ENCODE peak calls at places on chromosomes 3 and 15, in five cellular contexts. B is endothelial cell of umbilical vein, U is GM12878, C is HepG2, E is K562. L is an unnamed sample.

GRCh38 chr15:95292790-95293450 is 1037.6 kb upstream of the NR2F2 start:
- DNase-seq in E (no peak), U (no peak), C (no peak), B (no peak), L (no peak)

GRCh38 chr3:129289201-129289921 is 10.7 kb downstream of the HMCES start:
- DNase-seq in E (no peak), B (no peak), C (no peak), U (no peak), L (no peak)

GRCh38 chr3:58090351-58090750 is 82.1 kb downstream of the FLNB start:
- DNase-seq in E (no peak), U (no peak), C (no peak), B (no peak), L (no peak)

GRCh38 chr3:127112796-127113570 is 79.9 kb upstream of the PRR23E start:
- DNase-seq in E (no peak), C (peak; percentile 89), B (no peak), U (no peak), L (no peak)

GRCh38 chr3:129005526-129006303 is 4.6 kb downstream of the EFCC1 start:
- DNase-seq in C (peak; percentile 34), B (peak; percentile 68), E (no peak), U (no peak), L (no peak)

GRCh38 chr3:37243811-37244748 is 69.7 kb upstream of the LRRFIP2 start:
- DNase-seq in E (peak; percentile 54), C (peak; percentile 54), B (peak; percentile 76), U (no peak), L (peak; percentile 75)

GRCh38 chr3:35679409-35680080 is 40.2 kb downstream of the ARPP21 start:
- DNase-seq in E (no peak), U (no peak), B (no peak), C (no peak), L (no peak)

GRCh38 chr3:164155386-164155785 is 922.9 kb downstream of the SI start:
- DNase-seq in C (no peak), U (no peak), E (no peak), B (no peak), L (no peak)

GRCh38 chr3:32859604-32860237 is 41.9 kb downstream of the TRIM71 start:
- DNase-seq in E (no peak), U (no peak), B (no peak), C (no peak), L (no peak)

GRCh38 chr3:33699275-33699674 is 18.8 kb downstream of the CLASP2 start:
- DNase-seq in E (no peak), C (no peak), U (no peak), B (no peak), L (no peak)

GRCh38 chr15:68432665-68433064 is 702 bp upstream of the ITGA11 start:
- DNase-seq in B (no peak), E (no peak), U (no peak), C (no peak), L (no peak)

GRCh38 chr3:69033470-69033869 is 18.7 kb downstream of the TMF1 start:
- DNase-seq in B (peak; percentile 94), E (no peak), U (no peak), C (no peak), L (no peak)

GRCh38 chr3:126476166-126476975 is 680 bp upstream of the ZXDC start:
- DNase-seq in E (no peak), U (no peak), C (no peak), B (peak; percentile 62), L (peak; percentile 72)

GRCh38 chr15:40906947-40907802 is 12.9 kb downstream of the VPS18 start:
- DNase-seq in U (no peak), B (peak; percentile 89), E (no peak), C (no peak), L (no peak)

GRCh38 chr3:170639003-170639402 is 53.1 kb upstream of the SLC7A14 start:
- DNase-seq in C (no peak), U (no peak), B (no peak), E (no peak), L (no peak)

GRCh38 chr3:129277829-129278271 is 820 bp upstream of the HMCES start:
- DNase-seq in C (no peak), E (no peak), U (no peak), B (peak; percentile 12), L (peak; percentile 8)

GRCh38 chr15:72169236-72169920 is 28.2 kb downstream of the GRAMD2A start:
- DNase-seq in C (no peak), E (peak; percentile 2), U (no peak), B (no peak), L (no peak)

GRCh38 chr15:60316961-60317360 is 80.8 kb downstream of the ANXA2 start:
- DNase-seq in U (no peak), B (no peak), E (no peak), C (no peak), L (no peak)

GRCh38 chr3:60046212-60046611 is 996.4 kb upstream of the CFAP20DC start:
- DNase-seq in B (no peak), C (no peak), E (no peak), U (no peak), L (no peak)

GRCh38 chr3:38125305-38126120 is 11.4 kb downstream of the ACAA1 start:
- DNase-seq in B (no peak), U (no peak), E (no peak), C (no peak), L (no peak)

GRCh38 chr3:149221783-149222517 is at the start of gene CP:
- DNase-seq in B (no peak), U (no peak), E (no peak), C (peak; percentile 94), L (no peak)

GRCh38 chr3:149223461-149223820 is 1.8 kb upstream of the CP start:
- DNase-seq in U (no peak), B (no peak), C (no peak), E (no peak), L (no peak)

GRCh38 chr3:149227591-149228268 is 6.1 kb upstream of the CP start:
- DNase-seq in B (no peak), C (no peak), U (no peak), E (no peak), L (no peak)

DNA sequence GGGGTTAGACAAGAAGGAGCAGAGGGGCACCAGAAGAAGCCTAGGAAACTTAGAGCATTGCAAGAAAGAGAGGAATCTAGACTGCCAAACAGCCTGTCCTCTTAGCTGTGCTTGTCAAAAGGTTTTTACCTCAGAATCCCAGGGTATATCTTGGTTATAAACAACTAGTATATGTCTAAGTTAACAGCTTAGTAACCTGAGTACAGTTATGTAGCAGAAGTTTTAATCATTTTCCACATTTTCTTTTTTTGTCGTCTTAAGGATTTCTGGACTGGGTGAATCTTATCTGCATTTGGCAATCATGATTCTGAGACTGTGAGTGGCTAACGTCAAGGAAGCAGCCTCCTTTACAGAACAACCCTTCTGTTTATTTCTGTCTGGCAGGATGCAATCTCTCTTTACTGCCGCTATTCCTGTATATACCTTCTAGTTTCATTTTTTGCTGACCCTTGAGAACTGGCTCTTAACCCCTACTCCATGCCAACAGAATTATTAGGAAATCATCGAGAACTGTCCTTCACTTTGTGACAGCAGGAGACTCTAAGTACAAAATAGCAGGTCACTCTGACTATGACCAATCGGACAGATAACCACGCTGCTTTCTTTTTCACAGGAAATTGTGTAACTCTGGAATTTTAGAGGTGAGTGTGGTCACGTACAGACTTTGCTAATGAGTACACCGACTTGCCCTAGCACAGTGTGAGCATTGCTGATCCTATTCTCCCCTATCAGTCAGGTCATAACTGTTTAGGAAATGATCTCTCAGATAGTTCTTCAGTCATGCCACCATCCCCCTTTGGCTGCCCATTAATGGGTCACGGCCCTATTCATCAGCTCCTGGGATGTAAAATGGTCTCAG is 3.3 kb upstream of the CP start:
- DNase-seq in E (no peak), C (peak; percentile 98), B (peak; percentile 89), U (peak; percentile 92), L (peak; percentile 86)
- TF ChIP-seq MYC in E (no peak), C (peak; percentile 41), B (no peak), U (no peak), L (peak; percentile 65)

GRCh38 chr3:123449092-123449985 is 449 bp upstream of the ADCY5 start:
- DNase-seq in B (peak; percentile 4), E (peak; percentile 18), C (no peak), U (no peak), L (peak; percentile 36)
- H3K27ac ChIP-seq in B (no peak overlapping the region), E (no peak overlapping the region), C (no peak overlapping the region), U (no peak overlapping the region), L (peak overlapping the region; percentile 84)

GRCh38 chr15:49320337-49320736 is 102.7 kb upstream of the FGF7 start:
- DNase-seq in C (no peak), E (no peak), B (no peak), U (no peak), L (no peak)
- H3K4me1 ChIP-seq in C (no peaks in the 10 kb centered on the region), E (no peaks in the 10 kb centered on the region), B (no peaks in the 10 kb centered on the region), U (no peaks in the 10 kb centered on the region), L (no peaks in the 10 kb centered on the region)

GRCh38 chr3:46946856-46947544 is 29.5 kb downstream of the CCDC12 start:
- DNase-seq in E (peak; percentile 72), B (peak; percentile 70), U (no peak), C (peak; percentile 45), L (peak; percentile 34)
- TF ChIP-seq MYC in E (no peak), B (no peak), U (no peak), C (no peak), L (no peak)

GRCh38 chr3:100082108-100082642 is 32.1 kb downstream of the FILIP1L start:
- DNase-seq in C (no peak), U (no peak), B (no peak), E (peak; percentile 26), L (no peak)
- H3K27ac ChIP-seq in C (no peak overlapping the region), U (no peak overlapping the region), B (no peak overlapping the region), E (peak overlapping the region; percentile 65), L (no peak overlapping the region)

DNA sequence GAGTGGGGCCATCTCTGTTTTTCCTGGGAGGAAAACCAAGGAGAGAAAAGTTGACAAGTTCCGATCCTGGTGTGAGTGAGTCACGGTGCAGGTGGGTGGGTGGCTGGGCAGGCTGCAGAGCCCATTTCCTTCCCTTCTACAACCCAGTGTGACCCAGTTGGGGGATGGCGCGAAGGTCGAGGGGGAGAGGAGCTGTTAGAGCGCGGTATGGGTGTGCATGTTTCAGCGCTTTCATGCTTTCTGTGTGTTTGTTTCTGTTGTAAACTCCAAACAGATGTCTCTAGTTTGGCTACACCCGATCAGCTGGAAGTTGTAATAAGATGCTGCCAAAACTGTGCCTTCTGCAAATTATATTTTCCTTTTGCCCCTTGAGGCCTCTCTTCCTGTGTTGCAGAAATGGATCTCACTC is 3.8 kb downstream of the FAM43A start:
- DNase-seq in C (no peak), E (no peak), B (peak; percentile 74), U (no peak), L (no peak)
- H3K4me1 ChIP-seq in C (peaks cover 60% of the 10 kb centered on the region), E (no peaks in the 10 kb centered on the region), B (peaks cover 28% of the 10 kb centered on the region), U (peaks cover 65% of the 10 kb centered on the region), L (peaks cover 34% of the 10 kb centered on the region)

GRCh38 chr3:47984089-47984759 is 32.0 kb downstream of the MAP4 start:
- DNase-seq in U (no peak), E (no peak), B (peak; percentile 27), C (no peak), L (no peak)
- TF ChIP-seq MYC in U (no peak), E (no peak), B (no peak), C (no peak), L (no peak)